ENCODE peak calls at places on chromosomes 7 and 10, in five cellular contexts. M is GM23248, E is hepatocyte, F is IMR-90, K is neural progenitor cell. U is an unnamed sample.

GRCh38 chr10:3807221-3807927 is 22.4 kb upstream of the KLF6 start:
- DNase-seq in M (no peak), E (no peak), F (no peak), K (no peak), U (no peak)

GRCh38 chr7:19916011-19916410 is 142.6 kb upstream of the TMEM196 start:
- DNase-seq in M (peak), E (no peak), F (no peak), K (no peak), U (peak)

GRCh38 chr7:69412331-69413146 is 185.7 kb upstream of the AUTS2 start:
- DNase-seq in M (peak), E (peak), F (no peak), K (no peak), U (no peak)

GRCh38 chr7:779480-779879 is 52.4 kb upstream of the PRKAR1B start:
- DNase-seq in M (no peak), E (no peak), F (no peak), K (no peak), U (no peak)

GRCh38 chr10:97915346-97915745 is 65.7 kb downstream of the GOLGA7B start:
- DNase-seq in M (no peak), E (no peak), F (no peak), K (no peak), U (no peak)

GRCh38 chr7:87204933-87205332 is 14.6 kb downstream of the TMEM243 start:
- DNase-seq in M (no peak), E (no peak), F (no peak), K (no peak), U (no peak)

GRCh38 chr10:114437456-114438292 is 33.4 kb upstream of the AFAP1L2 start:
- DNase-seq in M (peak), E (peak), F (peak), K (peak), U (no peak)

GRCh38 chr10:20041931-20042330 is 225.7 kb downstream of the PLXDC2 start:
- DNase-seq in M (no peak), E (no peak), F (no peak), K (no peak), U (no peak)

GRCh38 chr10:132850896-132851295 is 64.9 kb upstream of the NKX6-2 start:
- DNase-seq in M (no peak), E (no peak), F (no peak), K (no peak), U (no peak)

GRCh38 chr7:73742338-73742752 is 3.7 kb upstream of the ABHD11 start:
- DNase-seq in M (no peak), E (peak), F (no peak), K (peak), U (no peak)
- H2AFZ ChIP-seq in M (no peak), E (no peak), F (peak), K (no peak), U (no peak)

DNA sequence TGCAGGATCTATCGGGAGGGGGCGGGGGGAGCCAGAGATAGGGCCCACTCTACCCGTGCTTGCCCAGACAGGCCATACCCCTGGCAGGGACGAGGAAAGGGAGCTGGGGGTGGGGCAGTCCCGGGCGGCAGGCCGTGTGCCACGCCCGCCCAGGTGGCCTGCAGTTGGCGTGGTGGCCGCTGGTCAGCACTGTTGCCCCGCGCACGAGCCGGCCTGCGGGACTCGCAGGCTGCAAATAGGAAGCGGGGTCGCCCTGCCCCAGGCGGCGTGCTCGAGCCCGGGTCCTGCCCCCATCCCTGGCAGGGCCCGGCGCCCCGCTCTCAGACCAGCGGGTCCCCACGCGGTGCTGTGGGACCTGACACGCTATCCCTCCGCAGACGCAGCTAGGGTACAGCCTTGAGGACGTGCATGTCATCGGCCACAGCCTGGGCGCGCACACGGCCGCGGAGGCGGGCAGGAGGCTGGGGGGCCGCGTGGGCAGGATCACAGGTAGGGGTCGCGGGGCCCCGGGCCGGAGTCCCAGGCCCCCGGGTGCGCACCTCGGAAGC is 6.7 kb downstream of the PNLIPRP2 start:
- DNase-seq in M (peak), E (peak), F (no peak), K (peak), U (no peak)
- H2AFZ ChIP-seq in M (no peak), E (peak), F (peak), K (peak), U (no peak)

GRCh38 chr10:15433850-15434537 is 62.9 kb upstream of the FAM171A1 start:
- DNase-seq in M (peak), E (peak), F (peak), K (peak), U (peak)
- H2AFZ ChIP-seq in M (peak), E (peak), F (peak), K (peak), U (peak)

GRCh38 chr7:115350764-115351163 is 428.9 kb downstream of the MDFIC start:
- DNase-seq in M (no peak), E (no peak), F (peak), K (no peak), U (no peak)

GRCh38 chr7:115340828-115341227 is 418.9 kb downstream of the MDFIC start:
- DNase-seq in M (peak), E (no peak), F (peak), K (no peak), U (peak)

GRCh38 chr7:115352375-115352774 is 430.5 kb downstream of the MDFIC start:
- DNase-seq in M (peak), E (no peak), F (peak), K (no peak), U (peak)

GRCh38 chr7:115349635-115350034 is 427.7 kb downstream of the MDFIC start:
- DNase-seq in M (no peak), E (no peak), F (no peak), K (no peak), U (no peak)

GRCh38 chr7:115346685-115347084 is 424.8 kb downstream of the MDFIC start:
- DNase-seq in M (no peak), E (peak), F (no peak), K (no peak), U (no peak)
- H2AFZ ChIP-seq in M (peak), E (no peak), F (no peak), K (no peak), U (no peak)

DNA sequence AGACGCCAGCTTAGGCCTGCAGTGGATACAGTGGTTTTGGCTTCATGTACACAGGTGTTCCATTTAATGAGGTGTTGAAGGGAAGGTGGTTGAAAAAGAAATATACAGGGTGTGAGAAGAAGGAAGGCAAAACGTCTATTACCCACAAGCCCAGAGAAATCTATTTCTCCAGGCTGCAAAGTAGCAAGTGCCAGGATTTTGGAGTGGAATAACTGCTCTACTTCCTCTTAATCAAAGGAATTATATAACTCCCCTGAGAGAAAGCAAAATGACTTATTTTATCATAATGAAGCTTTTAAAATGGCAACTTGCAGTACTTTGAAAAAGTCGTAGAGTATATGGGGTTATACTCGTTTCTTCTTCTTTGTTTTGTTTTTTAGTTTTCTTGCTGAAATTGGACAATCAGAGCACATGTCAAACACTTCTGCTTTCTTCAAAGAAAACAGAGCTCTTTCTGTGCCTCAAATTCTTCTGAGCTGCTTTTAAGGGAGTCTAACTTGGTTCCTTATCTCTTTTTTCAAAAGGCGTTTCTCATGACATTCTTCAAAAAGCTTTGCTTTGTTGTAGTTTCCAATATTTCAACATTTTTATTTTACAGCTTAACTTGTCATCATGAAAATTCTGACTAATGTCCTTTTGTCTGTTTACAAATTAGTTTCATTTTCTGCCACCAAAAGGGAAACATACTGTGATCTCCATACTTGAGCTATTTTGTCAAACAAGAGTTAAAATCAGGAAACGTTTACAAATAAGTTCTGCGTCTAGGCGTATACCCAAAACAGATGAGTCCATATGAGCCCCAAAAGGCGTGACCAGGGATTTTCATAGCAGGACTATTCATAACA is 289.7 kb downstream of the FRMD4A start:
- DNase-seq in M (peak), E (no peak), F (no peak), K (no peak), U (no peak)
- H2AFZ ChIP-seq in M (peak), E (peak), F (peak), K (no peak), U (no peak)

GRCh38 chr10:117165557-117166419 is 27.7 kb upstream of the VAX1 start:
- DNase-seq in M (peak), E (peak), F (peak), K (peak), U (peak)
- H2AFZ ChIP-seq in M (peak), E (peak), F (peak), K (no peak), U (no peak)

DNA sequence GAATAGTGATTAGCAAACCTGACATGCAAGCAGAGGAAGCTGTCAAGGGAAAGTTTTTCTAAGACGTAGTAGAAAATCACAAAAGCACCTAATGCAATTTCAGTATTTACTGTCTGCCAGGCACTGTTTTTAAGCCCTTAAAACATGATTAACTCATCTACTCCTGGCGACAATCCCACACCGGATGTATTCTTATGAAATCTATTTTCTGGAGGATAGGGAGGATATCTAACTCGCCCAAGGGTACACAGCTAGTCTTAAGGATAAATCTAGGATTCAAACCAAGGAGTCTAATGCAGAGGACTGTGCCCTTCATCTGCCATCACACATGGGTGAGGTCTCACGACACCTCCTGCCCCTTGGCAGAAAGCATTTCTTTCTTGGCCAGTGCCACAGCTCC is 47.8 kb upstream of the FIGNL1 start:
- DNase-seq in M (peak), E (no peak), F (peak), K (no peak), U (no peak)
- H2AFZ ChIP-seq in M (no peak), E (no peak), F (no peak), K (no peak), U (no peak)

GRCh38 chr7:81583882-81584533 is 185.8 kb downstream of the HGF start:
- DNase-seq in M (peak), E (no peak), F (no peak), K (no peak), U (peak)

GRCh38 chr7:81577642-81578349 is 192.1 kb downstream of the HGF start:
- DNase-seq in M (no peak), E (no peak), F (no peak), K (no peak), U (peak)

GRCh38 chr7:81584667-81585066 is 185.2 kb downstream of the HGF start:
- DNase-seq in M (peak), E (no peak), F (no peak), K (no peak), U (peak)

DNA sequence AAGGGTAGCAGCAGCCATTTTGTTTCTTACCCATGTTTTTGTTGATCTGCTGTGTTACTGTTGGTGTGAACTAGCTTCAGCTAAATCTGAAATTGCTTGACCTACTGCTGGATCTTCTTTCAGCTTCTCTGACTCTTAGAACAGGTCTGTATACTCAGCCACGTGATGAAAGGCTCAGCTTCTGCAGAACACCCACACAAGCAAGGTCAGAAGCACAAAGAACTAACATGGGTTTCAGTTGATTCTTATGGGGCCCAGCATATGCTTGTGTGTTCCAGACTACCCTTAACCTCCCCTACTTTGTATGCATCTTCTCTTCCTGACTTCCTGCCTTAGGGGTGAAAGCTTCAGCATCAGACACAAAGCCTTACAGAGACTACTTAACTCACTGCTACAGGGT is 186.8 kb downstream of the HGF start:
- DNase-seq in M (no peak), E (no peak), F (no peak), K (no peak), U (no peak)
- H2AFZ ChIP-seq in M (no peak), E (no peak), F (no peak), K (peak), U (no peak)

GRCh38 chr7:143882020-143882610 is 19.9 kb downstream of the TCAF1 start:
- DNase-seq in M (peak), E (peak), F (peak), K (peak), U (peak)

GRCh38 chr7:143876218-143876617 is 25.8 kb downstream of the TCAF1 start:
- DNase-seq in M (no peak), E (no peak), F (no peak), K (no peak), U (no peak)

GRCh38 chr7:143882611-143883078 is 19.3 kb downstream of the TCAF1 start:
- DNase-seq in M (peak), E (peak), F (peak), K (peak), U (peak)

GRCh38 chr7:143878884-143879283 is 23.1 kb downstream of the TCAF1 start:
- DNase-seq in M (no peak), E (no peak), F (no peak), K (no peak), U (no peak)

DNA sequence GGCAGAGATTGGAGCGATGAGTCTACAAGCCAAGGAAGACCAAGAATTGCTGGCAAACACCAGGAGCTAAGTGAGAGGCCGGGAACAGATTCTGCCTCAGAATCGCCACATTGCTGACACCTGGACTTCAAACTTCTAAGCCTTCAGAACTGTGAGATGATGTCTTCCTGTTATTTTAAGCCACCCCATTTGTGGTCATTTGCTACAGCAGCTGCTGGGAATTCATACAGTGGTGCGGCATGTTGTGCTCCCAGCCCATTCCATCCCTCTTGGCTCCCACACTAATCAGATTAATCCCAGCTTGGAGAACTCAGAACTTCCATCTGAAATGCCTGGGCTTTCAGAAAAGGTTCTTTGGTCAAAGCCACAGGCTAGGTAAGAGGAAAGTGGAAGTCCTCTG is 24.9 kb downstream of the TCAF1 start:
- DNase-seq in M (no peak), E (no peak), F (no peak), K (no peak), U (no peak)
- H2AFZ ChIP-seq in M (no peak), E (no peak), F (no peak), K (no peak), U (no peak)